ENCODE peak calls at places on chromosome 3, in six cellular contexts. E, M, V, N, S and G are unnamed samples.

GRCh38 chr3:139546772-139547171 is 7.2 kb upstream of the RBP1 start:
- DNase-seq in M (no peak), N (no peak), E (no peak), V (no peak), S (no peak), G (no peak)

GRCh38 chr3:62164196-62164595 is 209.2 kb downstream of the FEZF2 start:
- DNase-seq in N (no peak), V (no peak), E (no peak), M (no peak), S (no peak), G (no peak)

GRCh38 chr3:46378426-46378942 is 7.7 kb downstream of the CCR5 start:
- DNase-seq in S (peak; percentile 58), E (no peak), N (no peak), M (peak; percentile 67), V (peak; percentile 69), G (no peak)

GRCh38 chr3:19947549-19948071 is 713 bp downstream of the RAB5A start:
- DNase-seq in N (no peak), S (peak; percentile 25), V (peak; percentile 59), E (no peak), M (peak; percentile 45), G (no peak)

GRCh38 chr3:122255757-122256439 is 69.2 kb upstream of the CSTA start:
- DNase-seq in S (no peak), M (no peak), E (no peak), N (no peak), V (no peak), G (no peak)

GRCh38 chr3:42749025-42749752 is 23.9 kb downstream of the CCDC13 start:
- DNase-seq in E (no peak), S (no peak), V (peak; percentile 35), N (no peak), M (no peak), G (no peak)

GRCh38 chr3:130941793-130942192 is 47.9 kb downstream of the ATP2C1 start:
- DNase-seq in E (no peak), M (no peak), V (no peak), N (no peak), S (no peak), G (no peak)

GRCh38 chr3:10695595-10696285 is 120.3 kb upstream of the SLC6A11 start:
- DNase-seq in E (no peak), M (no peak), S (no peak), V (no peak), N (no peak), G (no peak)

GRCh38 chr3:138051946-138052802 is 42.2 kb downstream of the CLDN18 start:
- DNase-seq in V (no peak), M (no peak), S (peak; percentile 60), N (no peak), E (peak; percentile 19), G (no peak)

GRCh38 chr3:56415672-56416071 is 52.6 kb downstream of the ERC2 start:
- DNase-seq in M (no peak), V (no peak), N (no peak), S (no peak), E (no peak), G (no peak)

GRCh38 chr3:31696009-31696297 is 163.2 kb downstream of the STT3B start:
- DNase-seq in N (no peak), V (no peak), S (no peak), M (no peak), E (no peak), G (no peak)

GRCh38 chr3:52171577-52172261 is 17.5 kb upstream of the POC1A start:
- DNase-seq in V (no peak), N (no peak), E (no peak), M (no peak), S (peak; percentile 38), G (no peak)

GRCh38 chr3:141360888-141361598 is 7.3 kb upstream of the ZBTB38 start:
- DNase-seq in N (no peak), S (peak; percentile 96), V (no peak), M (no peak), E (peak; percentile 70), G (peak; percentile 21)

GRCh38 chr3:52195823-52196331 is 2.1 kb upstream of the ALAS1 start:
- DNase-seq in M (no peak), V (no peak), E (peak; percentile 64), N (no peak), S (no peak), G (no peak)

GRCh38 chr3:45596290-45596791 is 1.8 kb downstream of the LIMD1 start:
- DNase-seq in N (no peak), E (no peak), M (no peak), S (no peak), V (no peak), G (no peak)

GRCh38 chr3:165642761-165643432 is 194.3 kb downstream of the BCHE start:
- DNase-seq in E (peak; percentile 83), V (peak; percentile 76), S (peak; percentile 97), M (no peak), N (no peak), G (no peak)

GRCh38 chr3:78517932-78518331 is 1249.9 kb downstream of the ROBO1 start:
- DNase-seq in S (no peak), N (no peak), E (no peak), M (no peak), V (no peak), G (no peak)

GRCh38 chr3:48403533-48404439 is 26.1 kb downstream of the PLXNB1 start:
- DNase-seq in V (peak; percentile 42), M (no peak), N (no peak), S (no peak), E (no peak), G (no peak)

GRCh38 chr3:61035573-61035972 is 215.7 kb downstream of the FHIT start:
- DNase-seq in S (no peak), E (no peak), V (no peak), M (no peak), N (no peak), G (no peak)

GRCh38 chr3:32371466-32372212 is 20.0 kb upstream of the CMTM7 start:
- DNase-seq in V (no peak), E (no peak), M (no peak), S (no peak), N (no peak), G (no peak)

GRCh38 chr3:25944328-25944727 is 154.4 kb downstream of the OXSM start:
- DNase-seq in V (no peak), S (no peak), E (no peak), N (no peak), M (no peak), G (no peak)

GRCh38 chr3:61563614-61564404 is 2.4 kb downstream of the PTPRG start:
- DNase-seq in S (no peak), E (no peak), V (no peak), M (no peak), N (no peak), G (no peak)

GRCh38 chr3:52218454-52218853 is 7.0 kb downstream of the TLR9 start:
- DNase-seq in E (no peak), M (no peak), N (no peak), S (no peak), V (no peak), G (no peak)